ENCODE peak calls at places on chromosomes 13 and 19, in ten cellular contexts. H is astrocyte of the spinal cord, K is cardiac muscle cell, B is iris pigment epithelial cell, A is NCI-H524, J is LHCN-M2, C is NCI-H2081, Q is epithelial cell of esophagus, D is NCI-H146, U is fibroblast of lung. X is an unnamed sample.

GRCh38 chr19:17488593-17489391 is 18.5 kb downstream of the SLC27A1 start:
- DNase-seq in H (no peak), K (peak), B (peak), A (no peak), J (no peak), C (peak), Q (peak), D (peak), U (no peak), X (no peak)

GRCh38 chr19:33332248-33332647 is 29.9 kb upstream of the CEBPA start:
- DNase-seq in H (no peak), K (no peak), B (no peak), A (no peak), J (no peak), C (no peak), Q (no peak), D (no peak), U (no peak), X (no peak)

GRCh38 chr19:10104665-10105221 is 1.4 kb upstream of the PPAN start:
- DNase-seq in H (no peak), K (no peak), B (no peak), A (no peak), J (no peak), C (no peak), Q (no peak), D (no peak), U (no peak), X (no peak)

GRCh38 chr19:7926021-7926726 is at the start of gene CTXN1:
- DNase-seq in H (peak), K (peak), B (peak), A (peak), J (no peak), C (peak), Q (peak), D (peak), U (peak), X (peak)

GRCh38 chr13:109400192-109400591 is 386.2 kb downstream of the IRS2 start:
- DNase-seq in H (no peak), K (no peak), B (no peak), A (no peak), J (no peak), C (no peak), Q (no peak), D (no peak), U (peak), X (no peak)

GRCh38 chr13:46031581-46032263 is 20.8 kb downstream of the ZC3H13 start:
- DNase-seq in H (no peak), K (no peak), B (peak), A (no peak), J (no peak), C (no peak), Q (no peak), D (no peak), U (peak), X (no peak)

GRCh38 chr13:52780092-52780491 is 40.5 kb upstream of the CNMD start:
- DNase-seq in H (no peak), K (no peak), B (no peak), A (no peak), J (no peak), C (no peak), Q (no peak), D (peak), U (no peak), X (no peak)

GRCh38 chr13:77022341-77022740 is 4.6 kb downstream of the FBXL3 start:
- DNase-seq in H (peak), K (no peak), B (peak), A (no peak), J (no peak), C (no peak), Q (peak), D (no peak), U (peak), X (no peak)

GRCh38 chr19:45638930-45639729 is at the start of gene EML2:
- DNase-seq in H (peak), K (peak), B (peak), A (no peak), J (peak), C (peak), Q (peak), D (peak), U (peak), X (no peak)

GRCh38 chr19:5078666-5079409 is 109.9 kb downstream of the KDM4B start:
- DNase-seq in H (no peak), K (no peak), B (no peak), A (no peak), J (no peak), C (no peak), Q (no peak), D (no peak), U (no peak), X (no peak)

GRCh38 chr13:37788346-37788745 is 81.2 kb downstream of the TRPC4 start:
- DNase-seq in H (no peak), K (no peak), B (no peak), A (no peak), J (no peak), C (no peak), Q (no peak), D (no peak), U (no peak), X (no peak)

GRCh38 chr19:46731584-46731983 is 14.3 kb upstream of the FKRP start:
- DNase-seq in H (no peak), K (no peak), B (peak), A (no peak), J (no peak), C (no peak), Q (no peak), D (no peak), U (peak), X (no peak)

GRCh38 chr13:41707192-41707858 is 250.0 kb downstream of the RGCC start:
- DNase-seq in H (no peak), K (no peak), B (no peak), A (no peak), J (no peak), C (no peak), Q (no peak), D (no peak), U (no peak), X (no peak)

GRCh38 chr19:19406878-19407639 is 1.6 kb downstream of the GATAD2A start:
- DNase-seq in H (peak), K (no peak), B (peak), A (no peak), J (peak), C (no peak), Q (peak), D (no peak), U (peak), X (peak)

GRCh38 chr19:29290853-29291252 is 77.9 kb upstream of the UQCRFS1 start:
- DNase-seq in H (no peak), K (no peak), B (no peak), A (no peak), J (no peak), C (no peak), Q (no peak), D (no peak), U (no peak), X (no peak)

GRCh38 chr13:99062593-99062992 is 84.7 kb upstream of the DOCK9 start:
- DNase-seq in H (peak), K (no peak), B (peak), A (no peak), J (peak), C (peak), Q (peak), D (no peak), U (peak), X (no peak)

GRCh38 chr19:39237200-39238184 is 7.3 kb downstream of the IFNL3 start:
- DNase-seq in H (no peak), K (peak), B (no peak), A (no peak), J (no peak), C (peak), Q (peak), D (peak), U (no peak), X (peak)

GRCh38 chr13:18944501-18945068 is 237.0 kb downstream of the TUBA3C start:
- DNase-seq in H (no peak), K (no peak), B (no peak), A (no peak), J (no peak), C (no peak), Q (no peak), D (no peak), U (no peak), X (no peak)

GRCh38 chr13:99220199-99220931 is 19.7 kb downstream of the UBAC2 start:
- DNase-seq in H (peak), K (no peak), B (peak), A (no peak), J (no peak), C (no peak), Q (no peak), D (no peak), U (no peak), X (no peak)

GRCh38 chr13:48866204-48866603 is 109.5 kb upstream of the FNDC3A start:
- DNase-seq in H (no peak), K (no peak), B (no peak), A (no peak), J (no peak), C (no peak), Q (no peak), D (no peak), U (no peak), X (no peak)

GRCh38 chr13:64551755-64552154 is 2678.4 kb downstream of the PCDH9 start:
- DNase-seq in H (peak), K (no peak), B (peak), A (peak), J (peak), C (no peak), Q (peak), D (peak), U (peak), X (peak)

GRCh38 chr13:102846261-102847015 is 606 bp downstream of the ERCC5 start:
- DNase-seq in H (peak), K (peak), B (peak), A (no peak), J (peak), C (no peak), Q (peak), D (peak), U (peak), X (peak)

GRCh38 chr19:32798201-32798600 is 71.4 kb downstream of the SLC7A9 start:
- DNase-seq in H (no peak), K (peak), B (no peak), A (no peak), J (no peak), C (no peak), Q (no peak), D (peak), U (no peak), X (no peak)

GRCh38 chr13:60617863-60618733 is 221.1 kb downstream of the TDRD3 start:
- DNase-seq in H (peak), K (peak), B (peak), A (no peak), J (peak), C (no peak), Q (peak), D (peak), U (peak), X (no peak)

GRCh38 chr19:54572696-54573311 is 786 bp upstream of the LILRA2 start:
- DNase-seq in H (no peak), K (no peak), B (no peak), A (no peak), J (no peak), C (no peak), Q (no peak), D (no peak), U (no peak), X (no peak)

GRCh38 chr13:75792526-75793187 is 156.5 kb downstream of the LMO7 start:
- DNase-seq in H (no peak), K (peak), B (peak), A (no peak), J (no peak), C (no peak), Q (no peak), D (no peak), U (peak), X (no peak)

GRCh38 chr19:10748924-10749434 is 31.1 kb downstream of the DNM2 start:
- DNase-seq in H (no peak), K (no peak), B (peak), A (no peak), J (peak), C (peak), Q (peak), D (no peak), U (peak), X (no peak)

GRCh38 chr19:58274771-58275199 is 4.0 kb upstream of the ZNF8 start:
- DNase-seq in H (peak), K (no peak), B (peak), A (no peak), J (peak), C (no peak), Q (no peak), D (no peak), U (peak), X (peak)

GRCh38 chr19:16360738-16361137 is 36.1 kb downstream of the KLF2 start:
- DNase-seq in H (no peak), K (no peak), B (no peak), A (no peak), J (no peak), C (no peak), Q (no peak), D (no peak), U (no peak), X (no peak)

GRCh38 chr19:40229484-40229883 is 3.0 kb upstream of the CCNP start:
- DNase-seq in H (peak), K (no peak), B (peak), A (no peak), J (peak), C (no peak), Q (peak), D (no peak), U (peak), X (peak)

GRCh38 chr19:29676586-29676985 is 11.3 kb downstream of the PLEKHF1 start:
- DNase-seq in H (no peak), K (no peak), B (no peak), A (no peak), J (no peak), C (no peak), Q (no peak), D (no peak), U (no peak), X (no peak)

GRCh38 chr19:29364224-29364726 is 151.3 kb upstream of the UQCRFS1 start:
- DNase-seq in H (no peak), K (no peak), B (no peak), A (no peak), J (no peak), C (no peak), Q (no peak), D (no peak), U (no peak), X (no peak)

GRCh38 chr13:30829788-30830637 is 76.1 kb upstream of the MEDAG start:
- DNase-seq in H (no peak), K (no peak), B (no peak), A (no peak), J (peak), C (no peak), Q (peak), D (no peak), U (peak), X (no peak)

GRCh38 chr19:42442833-42443232 is at the start of gene CXCL17:
- DNase-seq in H (no peak), K (no peak), B (no peak), A (no peak), J (no peak), C (no peak), Q (peak), D (peak), U (no peak), X (no peak)

GRCh38 chr13:51801631-51802099 is 2.3 kb downstream of the DHRS12 start:
- DNase-seq in H (no peak), K (no peak), B (no peak), A (no peak), J (peak), C (no peak), Q (peak), D (no peak), U (no peak), X (no peak)

GRCh38 chr19:16876904-16877361 is 11.9 kb upstream of the F2RL3 start:
- DNase-seq in H (peak), K (no peak), B (peak), A (no peak), J (peak), C (no peak), Q (no peak), D (no peak), U (peak), X (no peak)